ENCODE peak calls at places on chromosomes 12 and 14, in seven cellular contexts. U, P, O, R, N, L and X are unnamed samples.

GRCh38 chr12:51937941-51938340 is 13.6 kb upstream of the ACVR1B start:
- DNase-seq in U (no peak), P (no peak), O (peak), R (no peak), N (no peak), L (no peak), X (no peak)

GRCh38 chr12:132788375-132789098 is 26.9 kb upstream of the ANKLE2 start:
- DNase-seq in U (no peak), P (no peak), O (no peak), R (no peak), N (no peak), L (no peak), X (no peak)

GRCh38 chr12:44307506-44308168 is 471.8 kb downstream of the TMEM117 start:
- DNase-seq in U (no peak), P (no peak), O (no peak), R (no peak), N (no peak), L (no peak), X (no peak)

GRCh38 chr14:99598774-99599173 is 5.2 kb downstream of the CCDC85C start:
- DNase-seq in U (no peak), P (no peak), O (no peak), R (no peak), N (no peak), L (no peak), X (no peak)

GRCh38 chr14:98997526-98998205 is 274.3 kb downstream of the BCL11B start:
- DNase-seq in U (no peak), P (no peak), O (no peak), R (no peak), N (no peak), L (no peak), X (no peak)

GRCh38 chr12:6327159-6327558 is 14.7 kb downstream of the TNFRSF1A start:
- DNase-seq in U (no peak), P (no peak), O (no peak), R (no peak), N (no peak), L (no peak), X (no peak)

GRCh38 chr12:121858662-121859572 is at the start of gene HPD:
- DNase-seq in U (peak), P (peak), O (no peak), R (peak), N (no peak), L (no peak), X (peak)

GRCh38 chr14:63578300-63578699 is 35.1 kb upstream of the PPP2R5E start:
- DNase-seq in U (no peak), P (no peak), O (no peak), R (no peak), N (no peak), L (no peak), X (no peak)

GRCh38 chr14:39217214-39217879 is 16.4 kb upstream of the MIA2 start:
- DNase-seq in U (peak), P (no peak), O (no peak), R (no peak), N (no peak), L (no peak), X (no peak)

GRCh38 chr14:102252834-102253801 is 51.8 kb downstream of the MOK start:
- DNase-seq in U (no peak), P (peak), O (no peak), R (no peak), N (no peak), L (no peak), X (no peak)

GRCh38 chr12:12216349-12217017 is 50.4 kb downstream of the LRP6 start:
- DNase-seq in U (no peak), P (no peak), O (no peak), R (no peak), N (peak), L (peak), X (no peak)

GRCh38 chr12:92989715-92990484 is 60.8 kb upstream of the EEA1 start:
- DNase-seq in U (no peak), P (no peak), O (no peak), R (no peak), N (no peak), L (no peak), X (no peak)

GRCh38 chr12:77485961-77486579 is 344.6 kb upstream of the NAV3 start:
- DNase-seq in U (no peak), P (no peak), O (no peak), R (no peak), N (no peak), L (no peak), X (no peak)

GRCh38 chr14:82642425-82642824 is 1108.8 kb upstream of the SEL1L start:
- DNase-seq in U (peak), P (no peak), O (no peak), R (no peak), N (peak), L (peak), X (no peak)

GRCh38 chr14:91038439-91038838 is 22.0 kb downstream of the RPS6KA5 start:
- DNase-seq in U (no peak), P (no peak), O (no peak), R (no peak), N (no peak), L (no peak), X (peak)

GRCh38 chr12:25187781-25188180 is 7.2 kb downstream of the DNAI7 start:
- DNase-seq in U (peak), P (no peak), O (no peak), R (peak), N (no peak), L (no peak), X (no peak)

GRCh38 chr12:55926738-55927587 is 731 bp downstream of the PYM1 start:
- DNase-seq in U (peak), P (peak), O (peak), R (peak), N (peak), L (peak), X (peak)

GRCh38 chr14:58752782-58753181 is 115.0 kb downstream of the DACT1 start:
- DNase-seq in U (no peak), P (peak), O (peak), R (no peak), N (no peak), L (peak), X (peak)

GRCh38 chr12:39503445-39503844 is 60.5 kb upstream of the KIF21A start:
- DNase-seq in U (peak), P (no peak), O (no peak), R (no peak), N (no peak), L (no peak), X (no peak)

GRCh38 chr14:92724516-92725340 is 23.7 kb downstream of the LGMN start:
- DNase-seq in U (no peak), P (peak), O (no peak), R (no peak), N (no peak), L (no peak), X (peak)

GRCh38 chr14:31864937-31865855 is 211.9 kb upstream of the ARHGAP5 start:
- DNase-seq in U (no peak), P (no peak), O (no peak), R (no peak), N (no peak), L (peak), X (no peak)

GRCh38 chr12:52266514-52266913 is 7.9 kb upstream of the KRT86 start:
- DNase-seq in U (no peak), P (no peak), O (peak), R (no peak), N (no peak), L (peak), X (no peak)

GRCh38 chr12:8696402-8697100 is 1.2 kb upstream of the RIMKLB start:
- DNase-seq in U (no peak), P (no peak), O (no peak), R (no peak), N (peak), L (peak), X (no peak)

GRCh38 chr12:117563706-117564105 is 202.3 kb upstream of the NOS1 start:
- DNase-seq in U (no peak), P (no peak), O (no peak), R (no peak), N (no peak), L (no peak), X (no peak)

GRCh38 chr12:107103516-107103915 is 10.2 kb upstream of the CRY1 start:
- DNase-seq in U (no peak), P (no peak), O (no peak), R (no peak), N (no peak), L (no peak), X (no peak)

GRCh38 chr14:101121399-101122113 is 218.0 kb upstream of the RTL1 start:
- DNase-seq in U (no peak), P (no peak), O (peak), R (no peak), N (no peak), L (no peak), X (no peak)

GRCh38 chr14:93271111-93271510 is 61.7 kb downstream of the BTBD7 start:
- DNase-seq in U (no peak), P (no peak), O (no peak), R (no peak), N (no peak), L (no peak), X (no peak)

GRCh38 chr12:64679487-64679983 is 69.2 kb downstream of the RASSF3 start:
- DNase-seq in U (peak), P (peak), O (peak), R (no peak), N (peak), L (no peak), X (peak)

GRCh38 chr12:94092516-94093241 is 55.7 kb upstream of the PLXNC1 start:
- DNase-seq in U (peak), P (no peak), O (no peak), R (peak), N (no peak), L (no peak), X (peak)

GRCh38 chr12:53567961-53568360 is 58.2 kb downstream of the ATF7 start:
- DNase-seq in U (no peak), P (no peak), O (no peak), R (no peak), N (no peak), L (no peak), X (no peak)

GRCh38 chr14:55102141-55102547 is 26.9 kb upstream of the LGALS3 start:
- DNase-seq in U (peak), P (peak), O (peak), R (peak), N (no peak), L (peak), X (peak)

GRCh38 chr12:98294426-98294825 is 221.0 kb upstream of the TMPO start:
- DNase-seq in U (no peak), P (no peak), O (no peak), R (no peak), N (no peak), L (peak), X (no peak)

GRCh38 chr12:113186033-113186365 is 478 bp downstream of the RITA1 start:
- DNase-seq in U (peak), P (no peak), O (no peak), R (peak), N (peak), L (peak), X (no peak)